ENCODE peak calls at places on chromosomes 3 and 15, in seven cellular contexts. J is neuronal stem cell; X is NCI-H345; O is activated naive CD4-positive, alpha-beta T cell treated with anti-CD3 and anti-CD28 coated beads, Interleukin-2, amount 10 ng/mL, durations not matched to agents 7 days and 5 days; M is right lobe of liver; V is stomach; Q is stimulated activated CD8-positive, alpha-beta memory T cell treated with anti-CD3 and anti-CD28 coated beads, Interleukin-2, amount 100 ng/mL, for 1 hour. A is an unnamed sample.

GRCh38 chr15:48861813-48862431 is 16.0 kb upstream of the EID1 start:
- DNase-seq in J (peak; percentile 56), X (peak; percentile 40), O (peak; percentile 57), M (no peak), V (no peak), Q (no peak), A (no peak)

GRCh38 chr3:14555835-14556234 is 15.7 kb upstream of the GRIP2 start:
- DNase-seq in J (no peak), X (no peak), O (no peak), M (no peak), V (peak; percentile 64), Q (no peak), A (no peak)

GRCh38 chr3:61966200-61966599 is 404.8 kb downstream of the PTPRG start:
- DNase-seq in J (no peak), X (no peak), O (no peak), M (no peak), V (no peak), Q (no peak), A (no peak)

GRCh38 chr3:64902117-64902516 is 214.3 kb upstream of the ADAMTS9 start:
- DNase-seq in J (no peak), X (no peak), O (no peak), M (no peak), V (no peak), Q (no peak), A (no peak)

GRCh38 chr3:168878655-168879054 is 782.9 kb upstream of the GOLIM4 start:
- DNase-seq in J (no peak), X (no peak), O (no peak), M (no peak), V (no peak), Q (no peak), A (no peak)

GRCh38 chr3:37170097-37170496 is 4.3 kb downstream of the LRRFIP2 start:
- DNase-seq in J (no peak), X (no peak), O (no peak), M (no peak), V (no peak), Q (no peak), A (no peak)

GRCh38 chr3:46847744-46848143 is 15.5 kb downstream of the MYL3 start:
- DNase-seq in J (no peak), X (no peak), O (peak; percentile 18), M (no peak), V (peak; percentile 11), Q (no peak), A (no peak)

GRCh38 chr3:4982773-4983738 is 3.8 kb downstream of the BHLHE40 start:
- DNase-seq in J (no peak), X (no peak), O (no peak), M (no peak), V (no peak), Q (no peak), A (no peak)

GRCh38 chr15:48644827-48645557 is 517 bp downstream of the FBN1 start:
- DNase-seq in J (peak; percentile 65), X (no peak), O (peak; percentile 41), M (peak; percentile 50), V (no peak), Q (no peak), A (peak; percentile 57)

GRCh38 chr3:42601898-42602581 is 1.6 kb downstream of the NKTR start:
- DNase-seq in J (no peak), X (no peak), O (no peak), M (no peak), V (no peak), Q (no peak), A (no peak)

GRCh38 chr3:147267431-147267830 is 138.9 kb downstream of the ZIC4 start:
- DNase-seq in J (no peak), X (no peak), O (no peak), M (no peak), V (no peak), Q (no peak), A (no peak)

GRCh38 chr15:36362508-36362907 is 216.9 kb upstream of the CDIN1 start:
- DNase-seq in J (no peak), X (no peak), O (no peak), M (no peak), V (no peak), Q (no peak), A (no peak)

GRCh38 chr3:122676759-122677158 is 3.9 kb upstream of the PARP14 start:
- DNase-seq in J (no peak), X (no peak), O (no peak), M (no peak), V (no peak), Q (no peak), A (no peak)

GRCh38 chr3:78343221-78343620 is 1303.3 kb downstream of the ROBO2 start:
- DNase-seq in J (no peak), X (no peak), O (no peak), M (no peak), V (no peak), Q (no peak), A (no peak)

GRCh38 chr3:46496745-46497555 is 826 bp upstream of the RTP3 start:
- DNase-seq in J (no peak), X (no peak), O (peak; percentile 72), M (peak; percentile 76), V (no peak), Q (peak; percentile 9), A (no peak)

GRCh38 chr3:140236836-140237476 is 302.0 kb downstream of the CLSTN2 start:
- DNase-seq in J (no peak), X (no peak), O (no peak), M (no peak), V (no peak), Q (no peak), A (no peak)

GRCh38 chr3:53811143-53811915 is 34.9 kb downstream of the CHDH start:
- DNase-seq in J (no peak), X (no peak), O (no peak), M (peak; percentile 43), V (peak; percentile 22), Q (no peak), A (no peak)

GRCh38 chr15:70569139-70569717 is 194.1 kb downstream of the UACA start:
- DNase-seq in J (no peak), X (no peak), O (no peak), M (peak; percentile 38), V (peak; percentile 43), Q (no peak), A (no peak)

GRCh38 chr3:190697901-190698300 is 164.6 kb downstream of the GMNC start:
- DNase-seq in J (no peak), X (no peak), O (no peak), M (no peak), V (no peak), Q (no peak), A (no peak)

GRCh38 chr3:117105650-117106049 is 396.1 kb downstream of the TUSC7 start:
- DNase-seq in J (no peak), X (no peak), O (no peak), M (no peak), V (no peak), Q (no peak), A (no peak)

GRCh38 chr15:40493089-40493840 is 22.5 kb downstream of the CHST14 start:
- DNase-seq in J (no peak), X (no peak), O (peak; percentile 56), M (no peak), V (no peak), Q (no peak), A (no peak)

GRCh38 chr15:77440378-77440999 is 19.8 kb downstream of the HMG20A start:
- DNase-seq in J (no peak), X (no peak), O (no peak), M (no peak), V (no peak), Q (no peak), A (no peak)

GRCh38 chr15:29822100-29822684 is at the start of gene TJP1:
- DNase-seq in J (peak; percentile 79), X (peak; percentile 76), O (no peak), M (peak; percentile 87), V (peak; percentile 83), Q (no peak), A (peak; percentile 82)

GRCh38 chr3:36459177-36459576 is 78.9 kb downstream of the STAC start:
- DNase-seq in J (no peak), X (no peak), O (no peak), M (no peak), V (no peak), Q (no peak), A (no peak)

A was measured in lower lobe of right lung.